ENCODE peak calls at places on chromosome 18, in seven cellular contexts. Q, V, T, F, R, M and K are unnamed samples.

GRCh38 chr18:6917082-6917481 is 187.6 kb downstream of the ARHGAP28 start:
- DNase-seq in R (no peak), F (no peak), Q (no peak), M (no peak), V (peak), T (no peak), K (no peak)

GRCh38 chr18:55001625-55002024 is 42.4 kb upstream of the CCDC68 start:
- DNase-seq in Q (no peak), V (no peak), F (no peak), R (no peak), M (no peak), T (no peak), K (no peak)

GRCh38 chr18:31954349-31954748 is 11.4 kb upstream of the TRAPPC8 start:
- DNase-seq in F (no peak), V (peak), Q (no peak), T (no peak), M (no peak), R (peak), K (no peak)

GRCh38 chr18:34942975-34943374 is 98.2 kb upstream of the MAPRE2 start:
- DNase-seq in Q (no peak), F (no peak), T (no peak), M (no peak), R (no peak), V (no peak), K (no peak)

GRCh38 chr18:57798713-57799373 is 4.3 kb downstream of the ATP8B1 start:
- DNase-seq in F (no peak), Q (no peak), M (no peak), V (no peak), T (no peak), R (no peak), K (no peak)

GRCh38 chr18:11654736-11655604 is 34.1 kb upstream of the GNAL start:
- DNase-seq in Q (peak), M (peak), V (peak), F (peak), R (peak), T (no peak), K (peak)

GRCh38 chr18:57210101-57210661 is 63.3 kb downstream of the BOD1L2 start:
- DNase-seq in F (peak), Q (no peak), M (no peak), T (no peak), V (peak), R (peak), K (no peak)

GRCh38 chr18:79944746-79945117 is 6.7 kb downstream of the SLC66A2 start:
- DNase-seq in V (no peak), F (no peak), R (no peak), Q (peak), M (no peak), T (peak), K (no peak)

GRCh38 chr18:25950321-25950720 is 140.1 kb downstream of the SS18 start:
- DNase-seq in M (no peak), V (no peak), F (no peak), R (no peak), Q (no peak), T (no peak), K (no peak)

GRCh38 chr18:12377556-12378553 is 828 bp upstream of the AFG3L2 start:
- DNase-seq in M (no peak), T (no peak), R (no peak), V (no peak), Q (no peak), F (no peak), K (no peak)

GRCh38 chr18:22625406-22625805 is 207.7 kb upstream of the CTAGE1 start:
- DNase-seq in R (no peak), T (no peak), V (no peak), Q (no peak), F (no peak), M (no peak), K (no peak)

GRCh38 chr18:22627506-22627905 is 209.8 kb upstream of the CTAGE1 start:
- DNase-seq in R (no peak), M (no peak), F (no peak), Q (no peak), V (no peak), T (no peak), K (no peak)

GRCh38 chr18:22626771-22627170 is 209.1 kb upstream of the CTAGE1 start:
- DNase-seq in R (no peak), V (no peak), M (no peak), F (no peak), Q (no peak), T (no peak), K (no peak)

GRCh38 chr18:22630980-22631379 is 213.3 kb upstream of the CTAGE1 start:
- DNase-seq in R (no peak), F (no peak), M (no peak), T (no peak), Q (no peak), V (no peak), K (no peak)

GRCh38 chr18:22628795-22629194 is 211.1 kb upstream of the CTAGE1 start:
- DNase-seq in M (no peak), T (no peak), F (no peak), R (no peak), Q (no peak), V (no peak), K (no peak)
- TF ChIP-seq CTCF in M (no peak), T (no peak), F (no peak), R (no peak), Q (no peak), V (no peak), K (no peak)

GRCh38 chr18:666177-666576 is 8.7 kb downstream of the TYMS start:
- DNase-seq in Q (no peak), M (no peak), V (no peak), F (no peak), R (no peak), T (no peak), K (no peak)
- TF ChIP-seq CTCF in Q (no peak), M (peak), V (peak), F (no peak), R (no peak), T (no peak), K (peak)

GRCh38 chr18:76878426-76878825 is 56.1 kb downstream of the ZNF236 start:
- DNase-seq in Q (no peak), T (no peak), F (no peak), V (no peak), R (no peak), M (no peak), K (no peak)
- TF ChIP-seq CTCF in Q (no peak), T (no peak), F (no peak), V (no peak), R (no peak), M (no peak), K (no peak)

DNA sequence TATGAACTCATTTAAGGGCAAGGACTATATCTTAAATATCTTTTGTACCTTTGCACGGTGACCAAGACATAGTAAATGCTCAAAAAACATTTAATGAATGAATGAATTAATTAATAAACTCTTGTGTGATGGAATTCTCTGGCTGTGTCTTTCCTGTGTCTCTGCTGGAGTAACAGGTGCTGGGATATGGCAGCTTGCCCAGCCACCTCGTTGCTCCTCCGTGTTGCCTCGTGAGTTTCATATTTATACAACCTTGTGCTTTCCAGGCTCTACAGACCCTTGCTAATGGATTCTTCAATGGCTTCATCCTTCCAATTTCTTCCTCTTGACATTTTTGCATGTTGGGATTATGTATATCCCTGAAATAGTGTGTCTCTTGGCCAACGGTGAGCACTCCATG is 30.4 kb downstream of the CTAGE1 start:
- DNase-seq in R (no peak), T (no peak), F (no peak), M (no peak), V (no peak), Q (no peak), K (no peak)
- TF ChIP-seq CTCF in R (no peak), T (no peak), F (no peak), M (no peak), V (no peak), Q (no peak), K (no peak)

GRCh38 chr18:48020337-48021250 is 90.1 kb upstream of the SMAD2 start:
- DNase-seq in F (no peak), T (no peak), V (no peak), M (no peak), R (no peak), Q (no peak), K (no peak)
- TF ChIP-seq CTCF in F (no peak), T (no peak), V (no peak), M (no peak), R (no peak), Q (no peak), K (no peak)

GRCh38 chr18:52992041-52992440 is 652.0 kb downstream of the DCC start:
- DNase-seq in V (no peak), R (no peak), F (peak), M (no peak), Q (no peak), T (no peak), K (no peak)
- TF ChIP-seq CTCF in V (no peak), R (no peak), F (no peak), M (peak), Q (peak), T (peak), K (no peak)

GRCh38 chr18:38898167-38898566 is 1332.6 kb upstream of the CELF4 start:
- DNase-seq in Q (no peak), M (no peak), T (no peak), R (no peak), F (no peak), V (no peak), K (no peak)

GRCh38 chr18:38900445-38900844 is 1334.8 kb upstream of the CELF4 start:
- DNase-seq in Q (no peak), F (no peak), R (no peak), T (no peak), V (no peak), M (no peak), K (no peak)
- TF ChIP-seq CTCF in Q (no peak), F (no peak), R (no peak), T (no peak), V (no peak), M (no peak), K (no peak)

DNA sequence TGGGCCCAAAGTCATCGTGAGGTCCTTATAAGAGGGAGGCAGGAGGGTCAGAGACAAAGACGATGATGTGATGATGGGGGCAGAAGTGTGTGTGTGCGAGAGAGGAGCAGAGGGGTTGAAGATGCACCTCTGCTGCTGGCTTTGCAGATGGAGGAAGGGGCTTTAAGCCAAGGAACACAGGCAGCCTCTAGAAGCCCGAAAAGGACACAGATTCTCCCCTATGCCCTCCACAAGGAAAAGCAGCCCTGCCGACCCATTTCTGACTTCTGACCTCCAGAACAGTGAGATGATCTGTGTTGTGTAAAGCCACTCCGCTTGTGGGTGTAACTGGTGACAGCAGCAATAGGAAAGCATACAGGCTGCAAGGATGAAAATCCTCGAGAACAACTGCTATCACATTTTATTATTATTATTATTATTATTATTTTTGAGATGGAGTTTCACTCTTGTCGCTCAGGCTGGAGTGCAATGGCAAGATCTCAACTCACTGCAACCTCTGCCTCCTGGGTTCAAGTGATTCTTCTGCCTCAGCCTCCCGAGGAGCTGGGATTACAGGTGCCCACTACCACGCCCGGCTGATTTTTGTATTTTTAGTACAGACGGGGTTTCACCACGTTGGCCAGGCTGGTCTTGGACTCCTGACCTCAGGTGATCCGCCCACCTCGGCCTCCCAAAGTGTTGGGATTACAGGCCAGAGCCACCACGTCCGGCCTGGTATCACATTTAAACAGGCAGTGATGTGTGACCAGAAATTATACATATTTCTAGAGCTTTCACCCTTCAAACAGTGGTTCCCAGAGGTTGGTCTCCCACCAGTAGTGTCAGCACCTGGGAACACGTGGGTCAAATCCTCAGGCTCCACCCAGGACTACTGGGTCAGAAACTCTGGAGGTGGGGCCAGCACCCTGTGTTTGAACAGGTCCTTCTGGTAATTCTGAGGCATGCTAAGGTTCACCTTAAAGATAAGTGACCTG is 170.5 kb downstream of the TGIF1 start:
- DNase-seq in R (no peak), T (no peak), Q (no peak), F (no peak), M (no peak), V (no peak), K (no peak)
- TF ChIP-seq CTCF in R (no peak), T (no peak), Q (no peak), F (no peak), M (no peak), V (no peak), K (no peak)

DNA sequence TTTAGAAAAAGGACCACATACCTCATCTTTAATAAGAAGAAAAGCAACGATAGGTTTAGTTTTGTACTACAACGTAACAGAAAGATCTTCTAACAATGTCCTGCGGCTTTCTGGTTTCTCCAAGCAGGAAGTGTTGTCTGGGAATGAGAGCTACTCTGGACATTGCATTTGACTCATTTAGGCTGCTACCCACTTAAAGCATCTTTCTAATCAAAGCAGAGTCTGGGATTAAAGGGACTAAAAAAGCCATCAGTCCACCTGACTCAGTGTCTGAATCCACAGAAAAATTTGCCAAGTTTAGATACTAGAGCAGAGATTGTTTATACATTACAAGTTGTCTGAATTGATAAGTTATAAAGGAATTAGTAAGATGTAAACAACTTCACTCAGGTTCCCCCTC is 70.1 kb upstream of the SMIM21 start:
- DNase-seq in Q (no peak), R (no peak), M (no peak), F (no peak), V (peak), T (no peak), K (no peak)
- TF ChIP-seq CTCF in Q (no peak), R (no peak), M (no peak), F (no peak), V (no peak), T (no peak), K (no peak)

DNA sequence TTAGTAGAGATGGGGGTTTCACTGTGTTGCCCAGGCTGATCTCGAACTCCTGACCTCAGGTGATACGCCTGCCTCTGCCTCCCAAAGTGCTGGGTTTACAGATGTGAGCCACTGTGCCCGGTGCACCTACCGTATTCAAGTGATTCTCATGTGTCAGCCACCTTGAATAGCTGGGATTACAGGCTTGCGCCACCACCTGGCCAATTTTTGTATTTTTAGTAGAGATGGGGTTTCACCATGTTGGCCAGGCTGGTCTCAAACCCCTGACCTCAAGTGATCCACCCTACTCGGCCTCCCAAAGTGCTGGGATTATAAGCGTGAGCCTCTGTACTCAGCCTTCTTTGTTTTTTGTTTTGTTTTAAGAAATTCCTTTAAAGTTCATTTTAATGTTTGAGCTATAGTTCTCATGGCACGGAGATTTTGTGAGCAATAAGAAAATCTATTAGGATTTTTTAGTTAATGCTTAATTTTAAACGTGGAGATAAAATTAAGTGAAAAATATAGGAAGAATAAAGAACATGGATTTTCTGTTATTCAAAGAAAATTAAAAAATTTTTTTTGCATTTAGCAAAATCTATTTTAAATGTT is 242.6 kb downstream of the PHLPP1 start:
- DNase-seq in T (no peak), R (no peak), V (peak), Q (no peak), F (peak), M (no peak), K (no peak)
- TF ChIP-seq CTCF in T (peak), R (peak), V (peak), Q (peak), F (peak), M (peak), K (peak)